ENCODE peak calls at places on chromosomes 16 and 17, in ten cellular contexts. One of them, this sample, is unnamed.

GRCh38 chr17:38761612-38762011 is 9.1 kb downstream of the PSMB3 start:
- DNase-seq in spleen: peak; percentile 57
- DNase-seq in cardiac fibroblast: peak; percentile 58
- DNase-seq in dorsolateral prefrontal cortex: no peak
- DNase-seq in sigmoid colon: no peak
- DNase-seq in kidney: no peak
- DNase-seq in gastrocnemius medialis: no peak
- DNase-seq in stomach: no peak
- DNase-seq in adipocyte: peak; percentile 13
- DNase-seq in mucosa of descending colon: peak; percentile 42
- DNase-seq in this sample: no peak

GRCh38 chr17:2982854-2983636 is 80.4 kb downstream of the OR1D5 start:
- DNase-seq in spleen: peak; percentile 68
- DNase-seq in cardiac fibroblast: peak; percentile 62
- DNase-seq in dorsolateral prefrontal cortex: peak; percentile 38
- DNase-seq in sigmoid colon: peak; percentile 95
- DNase-seq in kidney: no peak
- DNase-seq in gastrocnemius medialis: peak; percentile 90
- DNase-seq in stomach: no peak
- DNase-seq in adipocyte: peak; percentile 22
- DNase-seq in mucosa of descending colon: peak; percentile 60
- DNase-seq in this sample: peak; percentile 87

GRCh38 chr17:58504826-58505351 is 9.5 kb downstream of the MTMR4 start:
- DNase-seq in spleen: no peak
- DNase-seq in cardiac fibroblast: no peak
- DNase-seq in dorsolateral prefrontal cortex: no peak
- DNase-seq in sigmoid colon: peak; percentile 60
- DNase-seq in kidney: no peak
- DNase-seq in gastrocnemius medialis: no peak
- DNase-seq in stomach: no peak
- DNase-seq in adipocyte: no peak
- DNase-seq in mucosa of descending colon: no peak
- DNase-seq in this sample: no peak

GRCh38 chr17:73199751-73200317 is 7.0 kb downstream of the COG1 start:
- DNase-seq in spleen: no peak
- DNase-seq in cardiac fibroblast: no peak
- DNase-seq in dorsolateral prefrontal cortex: no peak
- DNase-seq in sigmoid colon: no peak
- DNase-seq in kidney: no peak
- DNase-seq in gastrocnemius medialis: no peak
- DNase-seq in stomach: no peak
- DNase-seq in adipocyte: no peak
- DNase-seq in mucosa of descending colon: no peak
- DNase-seq in this sample: no peak

GRCh38 chr17:78026381-78026780 is 67.9 kb downstream of the TNRC6C start:
- DNase-seq in spleen: no peak
- DNase-seq in cardiac fibroblast: no peak
- DNase-seq in dorsolateral prefrontal cortex: no peak
- DNase-seq in sigmoid colon: no peak
- DNase-seq in kidney: no peak
- DNase-seq in gastrocnemius medialis: no peak
- DNase-seq in stomach: no peak
- DNase-seq in adipocyte: no peak
- DNase-seq in mucosa of descending colon: no peak
- DNase-seq in this sample: no peak

GRCh38 chr17:59356543-59357218 is 25.2 kb downstream of the YPEL2 start:
- DNase-seq in spleen: no peak
- DNase-seq in cardiac fibroblast: peak; percentile 33
- DNase-seq in dorsolateral prefrontal cortex: no peak
- DNase-seq in sigmoid colon: no peak
- DNase-seq in kidney: no peak
- DNase-seq in gastrocnemius medialis: no peak
- DNase-seq in stomach: no peak
- DNase-seq in adipocyte: peak; percentile 26
- DNase-seq in mucosa of descending colon: no peak
- DNase-seq in this sample: no peak

GRCh38 chr17:82065638-82066303 is at the start of gene DUS1L:
- DNase-seq in spleen: peak; percentile 91
- DNase-seq in cardiac fibroblast: peak; percentile 54
- DNase-seq in dorsolateral prefrontal cortex: peak; percentile 66
- DNase-seq in sigmoid colon: peak; percentile 80
- DNase-seq in kidney: peak; percentile 91
- DNase-seq in gastrocnemius medialis: peak; percentile 31
- DNase-seq in stomach: peak; percentile 71
- DNase-seq in adipocyte: peak; percentile 75
- DNase-seq in mucosa of descending colon: peak; percentile 78
- DNase-seq in this sample: peak; percentile 52

GRCh38 chr16:65254144-65254543 is 132.3 kb upstream of the CDH11 start:
- DNase-seq in spleen: no peak
- DNase-seq in cardiac fibroblast: no peak
- DNase-seq in dorsolateral prefrontal cortex: no peak
- DNase-seq in sigmoid colon: no peak
- DNase-seq in kidney: no peak
- DNase-seq in gastrocnemius medialis: no peak
- DNase-seq in stomach: no peak
- DNase-seq in adipocyte: no peak
- DNase-seq in mucosa of descending colon: no peak
- DNase-seq in this sample: peak; percentile 8

DNA sequence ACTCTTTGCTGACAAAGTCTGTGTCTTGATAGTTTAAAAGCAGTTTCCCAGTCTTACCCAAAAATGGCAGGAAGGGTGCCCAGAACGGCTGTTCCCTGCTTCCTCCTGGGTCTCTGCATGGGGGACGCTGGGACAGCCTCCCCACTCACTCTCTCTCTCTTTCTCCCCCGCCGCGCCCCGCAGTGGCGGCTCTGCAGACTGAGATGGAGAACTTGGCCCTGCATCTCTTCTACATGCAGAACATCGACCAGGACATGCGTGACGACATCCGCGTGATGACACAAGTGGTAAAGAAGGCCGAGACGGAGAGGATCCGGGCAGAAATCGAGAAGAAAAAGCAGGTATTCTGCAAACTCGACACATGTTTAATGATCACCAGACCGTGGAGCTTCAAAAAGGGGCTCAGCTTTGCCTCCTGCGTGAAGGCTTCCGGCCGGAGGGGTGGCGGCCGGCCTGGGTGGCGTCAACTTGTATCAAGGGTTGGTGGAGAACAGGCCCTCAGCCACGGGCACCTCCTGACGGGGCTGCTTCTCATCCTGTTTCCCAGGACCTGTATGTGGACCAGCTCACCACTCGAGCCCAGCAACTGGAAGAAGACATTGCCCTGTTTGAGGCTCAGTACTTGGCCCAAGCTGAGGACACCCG is 22.0 kb downstream of the CCDC40 start:
- DNase-seq in spleen: no peak
- DNase-seq in cardiac fibroblast: no peak
- DNase-seq in dorsolateral prefrontal cortex: no peak
- DNase-seq in sigmoid colon: no peak
- DNase-seq in kidney: peak; percentile 62
- DNase-seq in gastrocnemius medialis: no peak
- DNase-seq in stomach: no peak
- DNase-seq in adipocyte: no peak
- DNase-seq in mucosa of descending colon: no peak
- DNase-seq in this sample: no peak
- H3K4me3 ChIP-seq in spleen: no peak overlapping the region
- H3K4me3 ChIP-seq in cardiac fibroblast: no peak overlapping the region
- H3K4me3 ChIP-seq in dorsolateral prefrontal cortex: no peak overlapping the region
- H3K4me3 ChIP-seq in sigmoid colon: no peak overlapping the region
- H3K4me3 ChIP-seq in kidney: no peak overlapping the region
- H3K4me3 ChIP-seq in gastrocnemius medialis: no peak overlapping the region
- H3K4me3 ChIP-seq in stomach: no peak overlapping the region
- H3K4me3 ChIP-seq in adipocyte: no peak overlapping the region
- H3K4me3 ChIP-seq in mucosa of descending colon: no peak overlapping the region
- H3K4me3 ChIP-seq in this sample: no peak overlapping the region

GRCh38 chr16:2206420-2206779 is 1.1 kb downstream of the MLST8 start:
- DNase-seq in spleen: no peak
- DNase-seq in cardiac fibroblast: no peak
- DNase-seq in dorsolateral prefrontal cortex: no peak
- DNase-seq in sigmoid colon: no peak
- DNase-seq in kidney: peak; percentile 69
- DNase-seq in gastrocnemius medialis: no peak
- DNase-seq in stomach: no peak
- DNase-seq in adipocyte: no peak
- DNase-seq in mucosa of descending colon: no peak
- DNase-seq in this sample: no peak

GRCh38 chr16:2206780-2207433 is 1.7 kb downstream of the MLST8 start:
- DNase-seq in spleen: no peak
- DNase-seq in cardiac fibroblast: no peak
- DNase-seq in dorsolateral prefrontal cortex: no peak
- DNase-seq in sigmoid colon: no peak
- DNase-seq in kidney: peak; percentile 79
- DNase-seq in gastrocnemius medialis: no peak
- DNase-seq in stomach: no peak
- DNase-seq in adipocyte: no peak
- DNase-seq in mucosa of descending colon: no peak
- DNase-seq in this sample: no peak

GRCh38 chr16:2205967-2206313 is 686 bp downstream of the MLST8 start:
- DNase-seq in spleen: peak; percentile 91
- DNase-seq in cardiac fibroblast: no peak
- DNase-seq in dorsolateral prefrontal cortex: peak; percentile 30
- DNase-seq in sigmoid colon: no peak
- DNase-seq in kidney: peak; percentile 86
- DNase-seq in gastrocnemius medialis: no peak
- DNase-seq in stomach: no peak
- DNase-seq in adipocyte: no peak
- DNase-seq in mucosa of descending colon: peak; percentile 59
- DNase-seq in this sample: no peak

GRCh38 chr16:2205104-2205966 is at the start of gene MLST8:
- DNase-seq in spleen: peak; percentile 97
- DNase-seq in cardiac fibroblast: peak; percentile 91
- DNase-seq in dorsolateral prefrontal cortex: peak; percentile 87
- DNase-seq in sigmoid colon: peak; percentile 94
- DNase-seq in kidney: peak; percentile 96
- DNase-seq in gastrocnemius medialis: peak; percentile 70
- DNase-seq in stomach: peak; percentile 87
- DNase-seq in adipocyte: peak; percentile 94
- DNase-seq in mucosa of descending colon: peak; percentile 91
- DNase-seq in this sample: peak; percentile 87

GRCh38 chr16:2204727-2205103 is 539 bp upstream of the MLST8 start:
- DNase-seq in spleen: no peak
- DNase-seq in cardiac fibroblast: no peak
- DNase-seq in dorsolateral prefrontal cortex: no peak
- DNase-seq in sigmoid colon: no peak
- DNase-seq in kidney: no peak
- DNase-seq in gastrocnemius medialis: no peak
- DNase-seq in stomach: no peak
- DNase-seq in adipocyte: no peak
- DNase-seq in mucosa of descending colon: no peak
- DNase-seq in this sample: no peak
- H3K4me3 ChIP-seq in spleen: peak overlapping the region; percentile 61
- H3K4me3 ChIP-seq in cardiac fibroblast: peak overlapping the region; percentile 81
- H3K4me3 ChIP-seq in dorsolateral prefrontal cortex: peak overlapping the region; percentile 69
- H3K4me3 ChIP-seq in sigmoid colon: peak overlapping the region; percentile 89
- H3K4me3 ChIP-seq in kidney: peak overlapping the region; percentile 59
- H3K4me3 ChIP-seq in gastrocnemius medialis: peak overlapping the region; percentile 82
- H3K4me3 ChIP-seq in stomach: peak overlapping the region; percentile 75
- H3K4me3 ChIP-seq in adipocyte: peak overlapping the region; percentile 91
- H3K4me3 ChIP-seq in mucosa of descending colon: peak overlapping the region; percentile 65
- H3K4me3 ChIP-seq in this sample: peak overlapping the region; percentile 93

GRCh38 chr17:75646626-75646968 is 13.4 kb downstream of the SMIM5 start:
- DNase-seq in spleen: no peak
- DNase-seq in cardiac fibroblast: no peak
- DNase-seq in dorsolateral prefrontal cortex: no peak
- DNase-seq in sigmoid colon: no peak
- DNase-seq in kidney: no peak
- DNase-seq in gastrocnemius medialis: no peak
- DNase-seq in stomach: no peak
- DNase-seq in adipocyte: no peak
- DNase-seq in mucosa of descending colon: no peak
- DNase-seq in this sample: no peak

GRCh38 chr17:75647921-75648320 is 14.7 kb downstream of the SMIM5 start:
- DNase-seq in spleen: no peak
- DNase-seq in cardiac fibroblast: no peak
- DNase-seq in dorsolateral prefrontal cortex: no peak
- DNase-seq in sigmoid colon: no peak
- DNase-seq in kidney: peak; percentile 43
- DNase-seq in gastrocnemius medialis: no peak
- DNase-seq in stomach: no peak
- DNase-seq in adipocyte: no peak
- DNase-seq in mucosa of descending colon: no peak
- DNase-seq in this sample: no peak

GRCh38 chr17:75647061-75647460 is 13.8 kb downstream of the SMIM5 start:
- DNase-seq in spleen: peak; percentile 65
- DNase-seq in cardiac fibroblast: no peak
- DNase-seq in dorsolateral prefrontal cortex: no peak
- DNase-seq in sigmoid colon: peak; percentile 28
- DNase-seq in kidney: peak; percentile 68
- DNase-seq in gastrocnemius medialis: no peak
- DNase-seq in stomach: no peak
- DNase-seq in adipocyte: no peak
- DNase-seq in mucosa of descending colon: no peak
- DNase-seq in this sample: no peak

GRCh38 chr17:75645501-75645888 is 12.3 kb downstream of the SMIM5 start:
- DNase-seq in spleen: peak; percentile 5
- DNase-seq in cardiac fibroblast: no peak
- DNase-seq in dorsolateral prefrontal cortex: no peak
- DNase-seq in sigmoid colon: peak; percentile 37
- DNase-seq in kidney: peak; percentile 84
- DNase-seq in gastrocnemius medialis: no peak
- DNase-seq in stomach: peak; percentile 85
- DNase-seq in adipocyte: no peak
- DNase-seq in mucosa of descending colon: peak; percentile 57
- DNase-seq in this sample: no peak

GRCh38 chr17:75645889-75646625 is 12.8 kb downstream of the SMIM5 start:
- DNase-seq in spleen: peak; percentile 83
- DNase-seq in cardiac fibroblast: no peak
- DNase-seq in dorsolateral prefrontal cortex: no peak
- DNase-seq in sigmoid colon: peak; percentile 64
- DNase-seq in kidney: peak; percentile 95
- DNase-seq in gastrocnemius medialis: no peak
- DNase-seq in stomach: peak; percentile 94
- DNase-seq in adipocyte: no peak
- DNase-seq in mucosa of descending colon: peak; percentile 89
- DNase-seq in this sample: no peak
- H3K4me3 ChIP-seq in spleen: no peak overlapping the region
- H3K4me3 ChIP-seq in cardiac fibroblast: no peak overlapping the region
- H3K4me3 ChIP-seq in dorsolateral prefrontal cortex: no peak overlapping the region
- H3K4me3 ChIP-seq in sigmoid colon: no peak overlapping the region
- H3K4me3 ChIP-seq in kidney: peak overlapping the region; percentile 49
- H3K4me3 ChIP-seq in gastrocnemius medialis: no peak overlapping the region
- H3K4me3 ChIP-seq in stomach: no peak overlapping the region
- H3K4me3 ChIP-seq in adipocyte: no peak overlapping the region
- H3K4me3 ChIP-seq in mucosa of descending colon: no peak overlapping the region
- H3K4me3 ChIP-seq in this sample: no peak overlapping the region

GRCh38 chr17:45408611-45409421 is 23.9 kb downstream of the ARHGAP27 start:
- DNase-seq in spleen: peak; percentile 67
- DNase-seq in cardiac fibroblast: no peak
- DNase-seq in dorsolateral prefrontal cortex: no peak
- DNase-seq in sigmoid colon: no peak
- DNase-seq in kidney: no peak
- DNase-seq in gastrocnemius medialis: no peak
- DNase-seq in stomach: no peak
- DNase-seq in adipocyte: peak; percentile 19
- DNase-seq in mucosa of descending colon: peak; percentile 52
- DNase-seq in this sample: no peak
- H3K4me3 ChIP-seq in spleen: peak overlapping the region; percentile 68
- H3K4me3 ChIP-seq in cardiac fibroblast: no peak overlapping the region
- H3K4me3 ChIP-seq in dorsolateral prefrontal cortex: peak overlapping the region; percentile 46
- H3K4me3 ChIP-seq in sigmoid colon: no peak overlapping the region
- H3K4me3 ChIP-seq in kidney: no peak overlapping the region
- H3K4me3 ChIP-seq in gastrocnemius medialis: no peak overlapping the region
- H3K4me3 ChIP-seq in stomach: peak overlapping the region; percentile 23
- H3K4me3 ChIP-seq in adipocyte: no peak overlapping the region
- H3K4me3 ChIP-seq in mucosa of descending colon: no peak overlapping the region
- H3K4me3 ChIP-seq in this sample: no peak overlapping the region

This sample was measured in fibroblast of the aortic adventitia.